ENCODE peak calls at places on chromosomes 16 and 17, in four cellular contexts. One of them, this sample, is unnamed.

GRCh38 chr17:58710948-58711552 is 18.6 kb downstream of the RAD51C start:
- DNase-seq in K562: peak
- DNase-seq in HepG2: peak
- DNase-seq in GM12878: no peak
- DNase-seq in this sample: peak

GRCh38 chr16:19753815-19754643 is 36.0 kb downstream of the IQCK start:
- DNase-seq in HepG2: peak
- DNase-seq in GM12878: no peak
- DNase-seq in K562: no peak
- DNase-seq in this sample: no peak

GRCh38 chr16:23337836-23338550 is 35.9 kb downstream of the SCNN1B start:
- DNase-seq in GM12878: no peak
- DNase-seq in K562: no peak
- DNase-seq in HepG2: no peak
- DNase-seq in this sample: no peak

GRCh38 chr17:307741-308507 is 44.7 kb downstream of the RPH3AL start:
- DNase-seq in GM12878: no peak
- DNase-seq in HepG2: no peak
- DNase-seq in K562: no peak
- DNase-seq in this sample: no peak

GRCh38 chr16:72877374-72878028 is 170.4 kb downstream of the ZFHX3 start:
- DNase-seq in K562: no peak
- DNase-seq in HepG2: peak
- DNase-seq in GM12878: no peak
- DNase-seq in this sample: no peak

GRCh38 chr17:44331249-44331760 is 6.7 kb upstream of the SLC25A39 start:
- DNase-seq in GM12878: no peak
- DNase-seq in K562: peak
- DNase-seq in HepG2: peak
- DNase-seq in this sample: peak

GRCh38 chr16:19860146-19861030 is 24.3 kb downstream of the GPRC5B start:
- DNase-seq in HepG2: no peak
- DNase-seq in K562: no peak
- DNase-seq in GM12878: no peak
- DNase-seq in this sample: no peak

GRCh38 chr17:45333702-45334092 is 16.9 kb upstream of the MAP3K14 start:
- DNase-seq in HepG2: no peak
- DNase-seq in K562: no peak
- DNase-seq in GM12878: no peak
- DNase-seq in this sample: no peak

GRCh38 chr16:24769806-24770205 is 40.4 kb downstream of the TNRC6A start:
- DNase-seq in K562: no peak
- DNase-seq in HepG2: no peak
- DNase-seq in GM12878: no peak
- DNase-seq in this sample: no peak

GRCh38 chr16:230949-231348 is 1.7 kb upstream of the LUC7L start:
- DNase-seq in K562: no peak
- DNase-seq in HepG2: no peak
- DNase-seq in GM12878: no peak
- DNase-seq in this sample: no peak

GRCh38 chr17:47621293-47622178 is 28.2 kb upstream of the KPNB1 start:
- DNase-seq in HepG2: no peak
- DNase-seq in GM12878: no peak
- DNase-seq in K562: no peak
- DNase-seq in this sample: peak

GRCh38 chr16:71288890-71289731 is at the start of gene CMTR2:
- DNase-seq in HepG2: peak
- DNase-seq in GM12878: peak
- DNase-seq in K562: peak
- DNase-seq in this sample: peak

GRCh38 chr17:51035436-51035835 is 85.2 kb downstream of the SPAG9 start:
- DNase-seq in HepG2: no peak
- DNase-seq in K562: no peak
- DNase-seq in GM12878: no peak
- DNase-seq in this sample: no peak

GRCh38 chr16:19228057-19228456 is 57.5 kb upstream of the CLEC19A start:
- DNase-seq in K562: no peak
- DNase-seq in HepG2: no peak
- DNase-seq in GM12878: no peak
- DNase-seq in this sample: no peak

GRCh38 chr17:64706224-64707076 is 44.3 kb upstream of the SMURF2 start:
- DNase-seq in HepG2: peak
- DNase-seq in GM12878: no peak
- DNase-seq in K562: no peak
- DNase-seq in this sample: no peak

GRCh38 chr17:22435231-22435974 is 743.1 kb downstream of the KCNJ18 start:
- DNase-seq in K562: peak
- DNase-seq in HepG2: no peak
- DNase-seq in GM12878: no peak
- DNase-seq in this sample: no peak

GRCh38 chr17:49580055-49580721 is 4.5 kb downstream of the NXPH3 start:
- DNase-seq in HepG2: no peak
- DNase-seq in GM12878: no peak
- DNase-seq in K562: no peak
- DNase-seq in this sample: no peak

GRCh38 chr17:80926601-80927250 is 64.9 kb upstream of the CHMP6 start:
- DNase-seq in HepG2: no peak
- DNase-seq in GM12878: no peak
- DNase-seq in K562: no peak
- DNase-seq in this sample: no peak

GRCh38 chr16:13171313-13171712 is 269.9 kb downstream of the SHISA9 start:
- DNase-seq in HepG2: no peak
- DNase-seq in GM12878: no peak
- DNase-seq in K562: no peak
- DNase-seq in this sample: no peak

GRCh38 chr17:45428050-45428953 is 4.4 kb downstream of the ARHGAP27 start:
- DNase-seq in GM12878: no peak
- DNase-seq in HepG2: peak
- DNase-seq in K562: peak
- DNase-seq in this sample: peak

GRCh38 chr16:56121156-56121500 is 70.2 kb upstream of the GNAO1 start:
- DNase-seq in HepG2: no peak
- DNase-seq in K562: no peak
- DNase-seq in GM12878: peak
- DNase-seq in this sample: no peak

GRCh38 chr16:57944961-57945739 is 25.8 kb downstream of the CNGB1 start:
- DNase-seq in HepG2: no peak
- DNase-seq in K562: no peak
- DNase-seq in GM12878: no peak
- DNase-seq in this sample: no peak
- TF ChIP-seq CBFB in HepG2: no peak
- TF ChIP-seq CBFB in K562: no peak
- TF ChIP-seq CBFB in GM12878: no peak
- TF ChIP-seq CBFB in this sample: no peak

GRCh38 chr17:2055494-2056220 is 754 bp downstream of the HIC1 start:
- DNase-seq in GM12878: no peak
- DNase-seq in K562: no peak
- DNase-seq in HepG2: no peak
- DNase-seq in this sample: no peak
- TF ChIP-seq CREM in GM12878: no peak
- TF ChIP-seq CREM in K562: no peak
- TF ChIP-seq CREM in HepG2: no peak
- TF ChIP-seq CREM in this sample: no peak

GRCh38 chr16:66515543-66516171 is 34.3 kb downstream of the TK2 start:
- DNase-seq in K562: peak
- DNase-seq in HepG2: no peak
- DNase-seq in GM12878: no peak
- DNase-seq in this sample: peak

GRCh38 chr16:66511615-66512500 is 38.1 kb downstream of the TK2 start:
- DNase-seq in GM12878: no peak
- DNase-seq in HepG2: no peak
- DNase-seq in K562: no peak
- DNase-seq in this sample: peak

GRCh38 chr16:66510711-66511614 is 39.0 kb downstream of the TK2 start:
- DNase-seq in K562: no peak
- DNase-seq in HepG2: no peak
- DNase-seq in GM12878: no peak
- DNase-seq in this sample: no peak

GRCh38 chr16:66510298-66510697 is 39.6 kb downstream of the TK2 start:
- DNase-seq in HepG2: no peak
- DNase-seq in K562: no peak
- DNase-seq in GM12878: no peak
- DNase-seq in this sample: no peak

DNA sequence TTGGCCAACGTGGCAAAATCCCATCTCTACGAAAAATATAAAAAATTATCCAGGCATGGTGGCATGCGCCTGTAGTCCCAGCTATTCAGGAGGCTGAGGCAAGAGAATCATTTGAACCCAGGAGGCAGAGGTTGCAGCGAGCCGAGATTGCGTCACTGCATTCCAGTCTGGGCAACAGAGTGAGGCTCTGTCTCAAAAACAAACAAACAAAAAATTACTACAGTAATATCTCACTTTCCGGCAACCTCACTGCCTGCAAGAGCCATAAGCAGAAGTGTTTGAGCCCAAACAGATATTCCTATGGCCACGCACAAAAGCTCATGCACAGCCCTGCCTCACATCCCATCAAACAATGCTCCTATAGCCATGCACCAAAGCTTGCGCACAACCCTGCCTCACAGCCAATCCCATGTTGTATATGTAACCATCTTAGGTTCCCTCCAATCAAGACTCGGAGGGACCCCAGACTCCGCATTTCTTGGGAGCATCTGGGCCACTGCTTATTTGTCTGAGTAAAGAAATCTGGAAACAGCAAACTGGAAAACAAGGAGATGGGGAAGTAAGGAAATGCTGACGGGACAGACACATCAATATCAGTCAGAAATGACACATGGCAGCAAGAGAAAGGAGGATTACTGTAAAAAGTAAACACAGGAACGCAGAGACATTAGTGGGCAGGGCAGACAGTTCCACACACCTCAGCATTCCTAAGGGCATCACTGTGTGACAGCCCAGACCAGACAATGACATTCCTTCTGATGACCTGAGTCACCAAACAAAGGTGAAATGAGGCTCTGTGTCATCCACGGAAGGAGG is 37.1 kb downstream of the TK2 start:
- DNase-seq in K562: no peak
- DNase-seq in GM12878: no peak
- DNase-seq in HepG2: peak
- DNase-seq in this sample: no peak
- TF ChIP-seq SP1 in K562: no peak
- TF ChIP-seq SP1 in GM12878: no peak
- TF ChIP-seq SP1 in HepG2: no peak
- TF ChIP-seq SP1 in this sample: no peak

GRCh38 chr16:68478526-68479249 is 30.4 kb upstream of the SMPD3 start:
- DNase-seq in K562: no peak
- DNase-seq in GM12878: no peak
- DNase-seq in HepG2: no peak
- DNase-seq in this sample: no peak
- TF ChIP-seq CBFB in K562: no peak
- TF ChIP-seq CBFB in GM12878: no peak
- TF ChIP-seq CBFB in HepG2: no peak
- TF ChIP-seq CBFB in this sample: no peak

GRCh38 chr17:56761387-56761786 is 72.3 kb downstream of the C17orf67 start:
- DNase-seq in GM12878: no peak
- DNase-seq in K562: no peak
- DNase-seq in HepG2: no peak
- DNase-seq in this sample: no peak

GRCh38 chr17:56762144-56762543 is 71.6 kb downstream of the C17orf67 start:
- DNase-seq in HepG2: no peak
- DNase-seq in K562: no peak
- DNase-seq in GM12878: no peak
- DNase-seq in this sample: no peak

GRCh38 chr17:56765449-56765848 is 68.3 kb downstream of the C17orf67 start:
- DNase-seq in K562: no peak
- DNase-seq in HepG2: no peak
- DNase-seq in GM12878: no peak
- DNase-seq in this sample: no peak

GRCh38 chr17:56762988-56763387 is 70.7 kb downstream of the C17orf67 start:
- DNase-seq in GM12878: no peak
- DNase-seq in K562: no peak
- DNase-seq in HepG2: no peak
- DNase-seq in this sample: no peak
- TF ChIP-seq CREM in GM12878: no peak
- TF ChIP-seq CREM in K562: no peak
- TF ChIP-seq CREM in HepG2: no peak
- TF ChIP-seq CREM in this sample: no peak

GRCh38 chr16:89918453-89919347 is at the start of gene MC1R:
- DNase-seq in K562: peak
- DNase-seq in GM12878: no peak
- DNase-seq in HepG2: peak
- DNase-seq in this sample: peak
- TF ChIP-seq SP1 in K562: peak
- TF ChIP-seq SP1 in GM12878: no peak
- TF ChIP-seq SP1 in HepG2: peak
- TF ChIP-seq SP1 in this sample: no peak

GRCh38 chr16:50102046-50102756 is 36.4 kb downstream of the HEATR3 start:
- DNase-seq in K562: no peak
- DNase-seq in HepG2: no peak
- DNase-seq in GM12878: no peak
- DNase-seq in this sample: no peak

GRCh38 chr16:50103764-50104163 is 38.0 kb downstream of the HEATR3 start:
- DNase-seq in K562: no peak
- DNase-seq in HepG2: no peak
- DNase-seq in GM12878: no peak
- DNase-seq in this sample: no peak

GRCh38 chr16:50096791-50097190 is 31.0 kb downstream of the HEATR3 start:
- DNase-seq in K562: no peak
- DNase-seq in HepG2: no peak
- DNase-seq in GM12878: no peak
- DNase-seq in this sample: no peak

DNA sequence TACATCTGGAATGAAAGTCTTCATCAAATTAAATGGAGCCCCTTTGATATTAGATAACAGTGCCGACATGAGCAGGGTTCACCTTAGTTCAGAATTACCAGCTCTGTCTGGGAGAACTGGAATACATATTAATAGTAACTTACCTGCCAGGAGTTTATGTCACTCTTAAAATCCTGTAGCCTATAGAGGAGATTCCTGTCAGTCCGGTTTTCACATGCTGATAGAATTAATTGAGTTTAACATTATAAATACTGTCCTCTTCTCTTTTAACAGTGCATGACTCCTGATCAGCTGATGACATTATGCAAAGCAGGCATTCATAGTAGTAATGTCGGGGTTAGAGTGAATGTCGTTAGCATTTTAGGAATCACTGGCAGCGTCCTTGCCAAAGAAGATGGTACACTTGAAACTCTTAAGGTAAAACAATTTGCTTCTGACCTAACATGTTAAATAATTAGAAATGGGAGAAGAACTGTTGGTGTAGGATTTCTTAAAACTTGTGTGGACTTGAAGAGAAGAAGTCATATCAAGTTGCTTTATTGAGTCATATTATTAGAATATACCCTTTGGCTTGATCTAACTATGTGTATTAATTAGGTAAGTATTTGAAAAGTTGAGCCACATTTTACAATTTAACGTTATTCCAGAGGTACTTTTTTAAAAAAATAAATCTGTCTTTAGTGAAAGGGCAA is 34.3 kb downstream of the HEATR3 start:
- DNase-seq in HepG2: no peak
- DNase-seq in K562: no peak
- DNase-seq in GM12878: no peak
- DNase-seq in this sample: no peak
- TF ChIP-seq CBFB in HepG2: no peak
- TF ChIP-seq CBFB in K562: no peak
- TF ChIP-seq CBFB in GM12878: no peak
- TF ChIP-seq CBFB in this sample: no peak

This sample was measured in WTC11.